ENCODE peak calls at places on chromosomes 2 and 18, in eight cellular contexts. E is IMR-90; C is AG09319; D is WTC11; V is cardiac fibroblast; Z is BJ; U is astrocyte of the spinal cord; K is CD4-positive, alpha-beta T cell. Q is an unnamed sample.

GRCh38 chr2:669323-669722 is 7.9 kb downstream of the TMEM18 start:
- DNase-seq in Z (no peak), E (peak; percentile 84), U (peak; percentile 70), D (no peak), C (no peak), V (peak; percentile 31), K (no peak), Q (peak; percentile 21)

GRCh38 chr2:234841321-234842015 is 110.3 kb upstream of the SH3BP4 start:
- DNase-seq in C (no peak), U (no peak), V (no peak), E (no peak), D (no peak), Z (no peak), K (no peak), Q (no peak)

GRCh38 chr2:137493261-137493660 is 471.0 kb upstream of the HNMT start:
- DNase-seq in U (no peak), D (no peak), Z (no peak), K (no peak), C (no peak), E (no peak), V (no peak), Q (no peak)

GRCh38 chr2:12321017-12321641 is 395.6 kb upstream of the TRIB2 start:
- DNase-seq in V (peak; percentile 97), E (peak; percentile 98), K (no peak), U (peak; percentile 97), Z (peak; percentile 76), C (peak; percentile 70), D (no peak), Q (peak; percentile 90)

GRCh38 chr18:67551146-67551545 is 34.6 kb upstream of the DSEL start:
- DNase-seq in E (no peak), U (no peak), C (no peak), D (no peak), K (no peak), V (no peak), Z (no peak), Q (no peak)

GRCh38 chr2:199379251-199379650 is 78.5 kb downstream of the SATB2 start:
- DNase-seq in E (peak; percentile 75), U (peak; percentile 59), K (no peak), V (no peak), D (no peak), Z (no peak), C (peak; percentile 24), Q (peak; percentile 65)

GRCh38 chr2:47304654-47305053 is 98.3 kb upstream of the MSH2 start:
- DNase-seq in U (no peak), K (no peak), C (no peak), V (no peak), E (no peak), Z (no peak), D (no peak), Q (no peak)

GRCh38 chr2:26754972-26755670 is 9.0 kb upstream of the SLC35F6 start:
- DNase-seq in C (no peak), E (no peak), U (no peak), K (no peak), D (no peak), V (no peak), Z (no peak), Q (no peak)

GRCh38 chr18:46668694-46669093 is 11.7 kb upstream of the LOXHD1 start:
- DNase-seq in E (no peak), C (no peak), V (no peak), D (no peak), K (no peak), U (no peak), Z (no peak), Q (no peak)

GRCh38 chr18:69240275-69240674 is 160.4 kb upstream of the DOK6 start:
- DNase-seq in K (no peak), D (no peak), E (no peak), V (no peak), Z (no peak), U (no peak), C (no peak), Q (no peak)

GRCh38 chr18:70289351-70290330 is 796 bp downstream of the SOCS6 start:
- DNase-seq in K (no peak), C (no peak), Z (no peak), D (peak; percentile 60), E (peak; percentile 31), U (peak; percentile 48), V (peak; percentile 44), Q (peak; percentile 14)

GRCh38 chr2:11281221-11281620 is 63.2 kb downstream of the ROCK2 start:
- DNase-seq in K (no peak), D (no peak), U (no peak), Z (no peak), E (no peak), C (no peak), V (no peak), Q (no peak)

GRCh38 chr18:28432350-28432749 is 255.4 kb upstream of the CDH2 start:
- DNase-seq in U (no peak), K (no peak), V (peak; percentile 3), Z (no peak), D (no peak), E (no peak), C (no peak), Q (no peak)

GRCh38 chr2:12797815-12798214 is 81.1 kb downstream of the TRIB2 start:
- DNase-seq in V (peak; percentile 92), E (peak; percentile 44), K (no peak), D (no peak), U (peak; percentile 65), C (no peak), Z (no peak), Q (peak; percentile 13)

GRCh38 chr2:240465268-240465764 is 29.9 kb downstream of the GPC1 start:
- DNase-seq in C (no peak), Z (no peak), K (no peak), D (peak; percentile 5), U (no peak), V (no peak), E (no peak), Q (no peak)

GRCh38 chr2:48423376-48423775 is 106.6 kb upstream of the STON1 start:
- DNase-seq in D (no peak), E (peak; percentile 93), K (no peak), V (peak; percentile 56), Z (peak; percentile 67), U (peak; percentile 74), C (peak; percentile 24), Q (peak; percentile 93)

GRCh38 chr2:173521450-173522192 is 166.9 kb downstream of the CDCA7 start:
- DNase-seq in D (no peak), V (no peak), Z (no peak), C (no peak), E (no peak), K (no peak), U (no peak), Q (no peak)

GRCh38 chr2:54768772-54769428 is 45.4 kb downstream of the EML6 start:
- DNase-seq in C (no peak), U (no peak), E (no peak), D (no peak), V (no peak), Z (no peak), K (no peak), Q (no peak)

GRCh38 chr2:17879137-17879912 is 858 bp downstream of the KCNS3 start:
- DNase-seq in Z (no peak), C (peak; percentile 10), K (no peak), V (peak; percentile 14), U (peak; percentile 66), D (peak; percentile 87), E (peak; percentile 33), Q (peak; percentile 22)

DNA sequence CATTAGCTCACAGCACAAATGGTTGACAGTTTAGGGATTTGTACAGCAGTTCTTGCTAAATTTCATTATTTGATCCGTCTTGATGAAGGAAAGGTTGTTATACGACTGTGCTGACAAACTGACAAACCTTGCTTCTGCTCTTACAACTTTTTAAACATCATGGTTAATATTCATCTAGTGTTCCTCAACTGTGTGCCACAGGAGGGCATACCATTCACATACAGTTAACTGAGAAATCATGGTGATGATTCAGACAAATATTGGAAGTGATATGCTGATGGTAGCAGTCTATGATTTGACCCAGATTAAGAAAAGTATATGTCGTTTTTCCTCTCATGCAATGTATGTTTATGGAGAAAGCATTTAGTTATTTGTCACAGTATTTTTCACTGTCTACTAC is 129.8 kb upstream of the FSIP2 start:
- DNase-seq in C (no peak), V (no peak), E (no peak), U (peak; percentile 27), D (no peak), Z (no peak), K (no peak), Q (no peak)
- TF ChIP-seq CTCF in C (no peak), V (no peak), E (peak; percentile 3), U (peak; percentile 32), D (no peak), Z (no peak), K (no peak), Q (no peak)

GRCh38 chr18:48949606-48950535 is 894 bp downstream of the SMAD7 start:
- DNase-seq in C (no peak), E (peak; percentile 60), Z (no peak), V (peak; percentile 60), K (no peak), U (peak; percentile 53), D (peak; percentile 66), Q (no peak)
- TF ChIP-seq CTCF in C (peak; percentile 8), E (peak; percentile 41), Z (no peak), V (no peak), K (no peak), U (peak; percentile 24), D (no peak), Q (peak; percentile 60)

GRCh38 chr18:8359481-8359880 is 249.8 kb upstream of the RAB12 start:
- DNase-seq in D (no peak), Z (no peak), C (no peak), E (no peak), K (no peak), U (no peak), V (no peak), Q (no peak)

GRCh38 chr18:8357320-8357719 is 251.9 kb upstream of the RAB12 start:
- DNase-seq in Z (no peak), U (no peak), K (no peak), D (no peak), C (no peak), V (no peak), E (no peak), Q (no peak)

GRCh38 chr18:8361941-8362471 is 247.2 kb upstream of the RAB12 start:
- DNase-seq in U (no peak), V (no peak), C (no peak), Z (no peak), E (no peak), D (no peak), K (no peak), Q (no peak)

GRCh38 chr18:8358066-8358795 is 251.0 kb upstream of the RAB12 start:
- DNase-seq in D (no peak), U (no peak), E (no peak), Z (no peak), K (no peak), C (no peak), V (no peak), Q (no peak)

GRCh38 chr18:8359076-8359475 is 250.2 kb upstream of the RAB12 start:
- DNase-seq in C (no peak), D (peak; percentile 20), V (no peak), E (no peak), U (no peak), K (no peak), Z (no peak), Q (no peak)
- TF ChIP-seq CTCF in C (no peak), D (no peak), V (no peak), E (no peak), U (no peak), K (no peak), Z (no peak), Q (no peak)

GRCh38 chr2:155714983-155715382 is 617.5 kb downstream of the NR4A2 start:
- DNase-seq in U (no peak), V (no peak), Z (no peak), K (no peak), E (no peak), D (no peak), C (no peak), Q (no peak)
- TF ChIP-seq CTCF in U (no peak), V (no peak), Z (no peak), K (no peak), E (no peak), D (no peak), C (no peak), Q (no peak)

Q was measured in HFFc6.